ENCODE peak calls at places on chromosomes 2 and 18, in four cellular contexts. One of them, this sample, is unnamed.

GRCh38 chr2:159108178-159108893 is 139.9 kb downstream of the TANC1 start:
- DNase-seq in LHCN-M2: no peak
- DNase-seq in WTC11: no peak
- DNase-seq in ecto neural progenitor cell: no peak
- DNase-seq in this sample: no peak

GRCh38 chr18:77071711-77072292 is 60.8 kb downstream of the MBP start:
- DNase-seq in LHCN-M2: peak; percentile 92
- DNase-seq in WTC11: no peak
- DNase-seq in ecto neural progenitor cell: no peak
- DNase-seq in this sample: no peak

GRCh38 chr2:20129320-20130274 is 78.2 kb upstream of the LAPTM4A start:
- DNase-seq in LHCN-M2: no peak
- DNase-seq in WTC11: no peak
- DNase-seq in ecto neural progenitor cell: no peak
- DNase-seq in this sample: no peak

GRCh38 chr2:241774419-241775222 is 2.0 kb upstream of the GAL3ST2 start:
- DNase-seq in LHCN-M2: peak; percentile 79
- DNase-seq in WTC11: peak; percentile 11
- DNase-seq in ecto neural progenitor cell: peak; percentile 48
- DNase-seq in this sample: peak; percentile 28

GRCh38 chr2:174465327-174465726 is 21.5 kb downstream of the GPR155 start:
- DNase-seq in LHCN-M2: peak; percentile 36
- DNase-seq in WTC11: peak; percentile 56
- DNase-seq in ecto neural progenitor cell: peak; percentile 49
- DNase-seq in this sample: peak; percentile 67

GRCh38 chr2:127408004-127408806 is 10.0 kb upstream of the PROC start:
- DNase-seq in LHCN-M2: peak; percentile 86
- DNase-seq in WTC11: peak; percentile 85
- DNase-seq in ecto neural progenitor cell: peak; percentile 87
- DNase-seq in this sample: peak; percentile 94

GRCh38 chr2:83900859-83901258 is 558.2 kb downstream of the SUCLG1 start:
- DNase-seq in LHCN-M2: peak; percentile 67
- DNase-seq in WTC11: no peak
- DNase-seq in ecto neural progenitor cell: no peak
- DNase-seq in this sample: no peak

GRCh38 chr18:10477121-10477862 is 22.9 kb downstream of the APCDD1 start:
- DNase-seq in LHCN-M2: no peak
- DNase-seq in WTC11: no peak
- DNase-seq in ecto neural progenitor cell: no peak
- DNase-seq in this sample: peak; percentile 48

GRCh38 chr2:71604709-71605085 is 151.3 kb downstream of the DYSF start:
- DNase-seq in LHCN-M2: no peak
- DNase-seq in WTC11: peak; percentile 4
- DNase-seq in ecto neural progenitor cell: peak; percentile 43
- DNase-seq in this sample: peak; percentile 25

GRCh38 chr2:86056935-86057334 is 48.8 kb downstream of the POLR1A start:
- DNase-seq in LHCN-M2: no peak
- DNase-seq in WTC11: no peak
- DNase-seq in ecto neural progenitor cell: no peak
- DNase-seq in this sample: no peak

GRCh38 chr2:20526146-20526545 is 79.3 kb downstream of the RHOB start:
- DNase-seq in LHCN-M2: no peak
- DNase-seq in WTC11: no peak
- DNase-seq in ecto neural progenitor cell: no peak
- DNase-seq in this sample: no peak